ENCODE peak calls at places on chromosomes 3 and 15, in five cellular contexts. F is astrocyte of the cerebellum, Z is left lung, J is mucosa of descending colon, Q is GM06990. X is an unnamed sample.

GRCh38 chr15:42728975-42729374 is 8.0 kb downstream of the CDAN1 start:
- DNase-seq in J (no peak), Q (no peak), Z (no peak), F (no peak), X (no peak)

GRCh38 chr3:31610700-31611275 is 78.1 kb downstream of the STT3B start:
- DNase-seq in F (peak), Z (no peak), Q (no peak), J (no peak), X (no peak)

GRCh38 chr3:5001805-5002173 is 22.6 kb downstream of the BHLHE40 start:
- DNase-seq in Q (no peak), Z (no peak), J (no peak), F (no peak), X (no peak)

GRCh38 chr3:178067721-178068120 is 468.5 kb upstream of the KCNMB2 start:
- DNase-seq in F (no peak), J (no peak), Z (no peak), Q (no peak), X (no peak)

GRCh38 chr3:181872887-181873286 is 161.2 kb downstream of the SOX2 start:
- DNase-seq in Q (no peak), J (no peak), Z (no peak), F (no peak), X (no peak)

GRCh38 chr3:123376451-123377172 is 72.3 kb downstream of the ADCY5 start:
- DNase-seq in J (no peak), Q (no peak), F (no peak), Z (no peak), X (no peak)

GRCh38 chr3:187899246-187899645 is 154.0 kb upstream of the BCL6 start:
- DNase-seq in Q (no peak), J (no peak), F (no peak), Z (no peak), X (no peak)

GRCh38 chr3:134423153-134423552 is 48.9 kb upstream of the AMOTL2 start:
- DNase-seq in F (no peak), J (no peak), Q (no peak), Z (no peak), X (no peak)

GRCh38 chr15:85044251-85044853 is 62.7 kb downstream of the PDE8A start:
- DNase-seq in F (peak), Q (no peak), J (no peak), Z (no peak), X (no peak)

GRCh38 chr15:90184786-90185704 is 16.1 kb upstream of the SEMA4B start:
- DNase-seq in F (no peak), Z (peak), J (peak), Q (peak), X (no peak)

GRCh38 chr15:36407647-36408046 is 171.8 kb upstream of the CDIN1 start:
- DNase-seq in Q (no peak), J (no peak), Z (no peak), F (peak), X (peak)

GRCh38 chr15:83205725-83206324 is 1.8 kb downstream of the HDGFL3 start:
- DNase-seq in Z (no peak), F (peak), J (no peak), Q (no peak), X (no peak)

GRCh38 chr15:43293402-43293801 is 26.7 kb upstream of the TGM5 start:
- DNase-seq in Z (no peak), F (no peak), Q (no peak), J (no peak), X (no peak)

GRCh38 chr3:103308921-103309320 is 874.1 kb downstream of the ZPLD1 start:
- DNase-seq in J (no peak), F (no peak), Q (no peak), Z (no peak), X (no peak)

GRCh38 chr3:44845528-44846520 is 15.9 kb upstream of the TMEM42 start:
- DNase-seq in J (no peak), F (no peak), Q (no peak), Z (no peak), X (no peak)

GRCh38 chr3:9402410-9403228 is 5.2 kb downstream of the SETD5 start:
- DNase-seq in Q (no peak), F (no peak), Z (no peak), J (peak), X (no peak)

GRCh38 chr3:88440701-88441100 is 290.9 kb downstream of the C3orf38 start:
- DNase-seq in F (no peak), J (no peak), Z (no peak), Q (peak), X (no peak)

GRCh38 chr3:52037291-52037690 is 19.1 kb downstream of the DUSP7 start:
- DNase-seq in F (no peak), Q (no peak), J (no peak), Z (no peak), X (no peak)

GRCh38 chr3:49902511-49903345 is 945 bp downstream of the MST1R start:
- DNase-seq in Z (no peak), Q (no peak), J (peak), F (no peak), X (no peak)

GRCh38 chr3:5766848-5767247 is 579.3 kb downstream of the EDEM1 start:
- DNase-seq in J (no peak), F (no peak), Z (no peak), Q (no peak), X (no peak)

GRCh38 chr3:143145951-143146350 is 26.4 kb downstream of the CHST2 start:
- DNase-seq in Z (no peak), J (no peak), Q (no peak), F (no peak), X (no peak)

GRCh38 chr15:65829150-65829764 is 37.2 kb upstream of the DENND4A start:
- DNase-seq in Q (no peak), J (no peak), F (peak), Z (no peak), X (no peak)

GRCh38 chr3:33144433-33144832 is 30.6 kb downstream of the CRTAP start:
- DNase-seq in Q (no peak), J (no peak), F (no peak), Z (no peak), X (no peak)

GRCh38 chr15:91982401-91982800 is 128.9 kb downstream of the SLCO3A1 start:
- DNase-seq in Q (no peak), F (no peak), J (no peak), Z (no peak), X (no peak)

GRCh38 chr3:132347095-132347494 is 29.9 kb downstream of the ACP3 start:
- DNase-seq in F (peak), J (no peak), Z (no peak), Q (no peak), X (peak)

GRCh38 chr15:100712226-100712625 is 109.8 kb downstream of the ASB7 start:
- DNase-seq in Q (no peak), J (peak), F (no peak), Z (no peak), X (no peak)

GRCh38 chr3:149975919-149976318 is 5.2 kb upstream of the PFN2 start:
- DNase-seq in Q (no peak), F (no peak), Z (no peak), J (no peak), X (no peak)

GRCh38 chr3:143119009-143119914 is at the start of gene CHST2:
- DNase-seq in F (peak), Q (peak), J (peak), Z (peak), X (no peak)

GRCh38 chr3:168847293-168847883 is 751.7 kb upstream of the GOLIM4 start:
- DNase-seq in F (peak), J (no peak), Z (no peak), Q (no peak), X (no peak)
- TF ChIP-seq CTCF in F (peak), J (peak), Z (peak), Q (peak), X (peak)

GRCh38 chr15:50687302-50687902 is 805 bp upstream of the TRPM7 start:
- DNase-seq in Z (no peak), J (no peak), F (no peak), Q (no peak), X (no peak)
- H3K4me3 ChIP-seq in Z (peak), J (no peak), F (peak), Q (peak), X (peak)

DNA sequence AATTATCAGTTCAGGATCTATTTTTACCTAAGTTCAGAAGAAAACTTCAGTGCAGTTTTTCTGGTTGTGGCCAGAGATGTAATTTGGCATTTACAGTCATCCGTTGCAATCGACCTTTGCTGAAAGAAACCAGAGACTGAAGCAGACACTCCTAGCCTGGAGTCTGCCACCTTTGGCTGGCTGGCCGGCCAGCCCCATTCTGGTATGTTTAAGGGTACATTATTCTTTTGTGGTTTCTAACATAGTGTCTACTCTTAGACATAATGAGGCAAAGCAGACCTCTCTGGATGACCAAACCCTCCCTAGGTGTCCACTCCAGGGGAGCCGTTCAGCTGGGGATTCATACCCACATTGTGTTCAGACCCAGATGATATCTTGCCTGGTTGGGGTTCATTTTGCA is 275.9 kb upstream of the TPM1 start:
- DNase-seq in Q (no peak), F (no peak), J (no peak), Z (no peak), X (no peak)
- TF ChIP-seq CTCF in Q (no peak), F (no peak), J (no peak), Z (no peak), X (no peak)

GRCh38 chr15:59353994-59354951 is 18.4 kb downstream of the MYO1E start:
- DNase-seq in J (no peak), F (no peak), Z (no peak), Q (no peak), X (no peak)
- H3K4me3 ChIP-seq in J (no peak), F (no peak), Z (no peak), Q (no peak), X (no peak)

GRCh38 chr15:80846416-80846815 is 67.2 kb downstream of the CEMIP start:
- DNase-seq in Q (no peak), Z (no peak), J (no peak), F (no peak), X (no peak)
- TF ChIP-seq CTCF in Q (no peak), Z (no peak), J (no peak), F (no peak), X (peak)

DNA sequence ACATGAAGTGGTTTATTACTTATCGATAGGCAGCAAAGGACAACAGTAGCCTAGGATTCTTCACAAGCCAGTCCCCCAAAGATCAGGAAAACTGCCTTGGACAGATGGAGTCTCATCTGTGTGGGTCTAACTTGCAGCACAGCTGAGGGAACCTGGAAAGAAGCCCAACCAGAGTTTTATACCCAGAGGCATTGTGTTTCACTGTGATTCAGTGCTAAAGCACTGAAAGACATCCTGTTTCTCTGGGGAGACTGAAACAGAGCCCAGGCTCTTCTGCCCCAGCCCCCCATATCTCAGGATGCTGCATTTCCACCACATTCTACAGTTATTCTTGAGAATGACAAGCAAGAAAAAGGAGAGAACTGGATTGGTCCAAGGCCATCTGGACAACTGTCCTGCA is 48.2 kb upstream of the PYDC2 start:
- DNase-seq in Z (no peak), J (no peak), F (peak), Q (no peak), X (peak)
- H3K4me3 ChIP-seq in Z (no peak), J (no peak), F (no peak), Q (no peak), X (no peak)

GRCh38 chr3:46898321-46899150 is 21.0 kb downstream of the PTH1R start:
- DNase-seq in J (peak), Q (no peak), Z (peak), F (no peak), X (no peak)

GRCh38 chr3:46896386-46896785 is 18.9 kb downstream of the PTH1R start:
- DNase-seq in F (no peak), J (peak), Q (no peak), Z (peak), X (no peak)

GRCh38 chr3:46897031-46897430 is 19.5 kb downstream of the PTH1R start:
- DNase-seq in Q (no peak), J (peak), F (no peak), Z (no peak), X (no peak)

GRCh38 chr3:46899151-46900006 is 21.9 kb downstream of the PTH1R start:
- DNase-seq in Q (no peak), J (peak), Z (no peak), F (no peak), X (no peak)

GRCh38 chr3:46897829-46898320 is 20.4 kb downstream of the PTH1R start:
- DNase-seq in F (no peak), J (peak), Q (no peak), Z (peak), X (no peak)
- TF ChIP-seq CTCF in F (no peak), J (no peak), Q (peak), Z (no peak), X (no peak)

DNA sequence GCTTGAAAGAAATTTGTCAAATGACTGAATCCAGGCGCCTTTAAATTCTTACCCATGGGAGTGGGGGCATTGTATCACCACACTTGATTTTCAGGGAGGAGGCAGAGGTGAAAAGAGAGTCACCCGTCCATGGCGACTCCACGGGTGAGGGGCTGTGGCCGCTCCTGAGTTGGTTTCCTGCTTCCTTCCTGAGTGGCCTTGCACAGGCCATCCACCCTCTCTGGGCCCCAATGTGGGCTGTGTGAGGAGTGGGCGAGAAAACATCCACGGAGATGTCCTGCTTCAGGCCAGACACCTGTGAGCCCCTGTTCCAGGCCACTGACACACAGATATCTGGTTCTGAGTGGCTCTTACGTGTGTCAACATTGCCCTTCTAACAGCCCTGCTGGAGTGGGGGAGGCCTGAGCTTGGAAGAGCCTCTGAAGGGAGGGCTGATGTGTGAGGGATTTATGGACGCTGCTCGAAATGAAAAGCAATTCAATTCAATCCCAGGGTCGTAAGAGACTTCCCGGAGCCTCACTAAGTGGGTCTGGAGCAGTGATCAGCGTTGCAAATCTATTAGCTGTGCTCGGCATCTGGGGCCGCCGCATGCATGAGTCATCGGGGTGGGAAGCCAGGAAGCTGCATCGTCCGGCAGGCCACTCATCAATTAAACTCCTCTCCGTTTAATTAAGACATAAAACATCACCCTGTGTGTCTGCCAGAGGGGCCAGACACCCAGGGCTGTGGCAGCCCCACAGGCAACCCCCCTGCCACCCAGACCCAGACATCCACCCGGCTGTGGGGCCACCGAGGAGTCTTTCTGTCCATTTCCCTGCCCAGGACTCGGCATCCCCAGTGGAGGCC is 20.0 kb upstream of the PRR23E start:
- DNase-seq in F (peak), J (no peak), Q (no peak), Z (peak), X (peak)
- H3K4me3 ChIP-seq in F (no peak), J (no peak), Q (no peak), Z (no peak), X (no peak)